ENCODE peak calls at places on chromosome 11, in ten cellular contexts. H is ovary, K is tibial nerve, S is K562, V is transverse colon, Y is stomach, N is suprapubic skin, U is A549, X is sigmoid colon, Z is H1. E is an unnamed sample.

GRCh38 chr11:87463486-87464102 is 425.9 kb downstream of the TMEM135 start:
- DNase-seq in H (no peak), K (no peak), S (peak; percentile 32), V (no peak), Y (no peak), N (no peak), U (peak; percentile 51), X (no peak), Z (no peak), E (no peak)

GRCh38 chr11:66421492-66422205 is 814 bp downstream of the NPAS4 start:
- DNase-seq in H (peak; percentile 97), K (peak; percentile 96), S (peak; percentile 86), V (peak; percentile 92), Y (peak; percentile 94), N (peak; percentile 94), U (peak; percentile 84), X (peak; percentile 96), Z (peak; percentile 85), E (peak; percentile 92)

GRCh38 chr11:19283998-19284397 is 43.3 kb upstream of the E2F8 start:
- DNase-seq in H (no peak), K (no peak), S (no peak), V (no peak), Y (no peak), N (no peak), U (no peak), X (no peak), Z (no peak), E (no peak)

GRCh38 chr11:47607380-47607779 is 13.2 kb upstream of the C1QTNF4 start:
- DNase-seq in H (no peak), K (peak; percentile 44), S (no peak), V (no peak), Y (no peak), N (peak; percentile 80), U (no peak), X (no peak), Z (no peak), E (no peak)

GRCh38 chr11:66547662-66548009 is 933 bp downstream of the ACTN3 start:
- DNase-seq in H (no peak), K (no peak), S (no peak), V (no peak), Y (no peak), N (no peak), U (no peak), X (no peak), Z (no peak), E (no peak)

GRCh38 chr11:36478700-36479329 is 31.3 kb downstream of the TRAF6 start:
- DNase-seq in H (no peak), K (peak; percentile 36), S (no peak), V (peak; percentile 30), Y (no peak), N (no peak), U (peak; percentile 60), X (no peak), Z (no peak), E (no peak)

GRCh38 chr11:43845816-43846215 is 34.8 kb upstream of the ALKBH3 start:
- DNase-seq in H (no peak), K (no peak), S (no peak), V (no peak), Y (no peak), N (no peak), U (no peak), X (no peak), Z (no peak), E (no peak)

GRCh38 chr11:9158898-9159391 is 67.5 kb upstream of the SCUBE2 start:
- DNase-seq in H (no peak), K (no peak), S (no peak), V (no peak), Y (no peak), N (no peak), U (no peak), X (no peak), Z (no peak), E (no peak)

GRCh38 chr11:11937957-11938356 is 70.5 kb downstream of the DKK3 start:
- DNase-seq in H (no peak), K (no peak), S (no peak), V (no peak), Y (no peak), N (no peak), U (peak; percentile 26), X (no peak), Z (no peak), E (no peak)

GRCh38 chr11:8928981-8929615 is 3.6 kb downstream of the C11orf16 start:
- DNase-seq in H (no peak), K (no peak), S (no peak), V (no peak), Y (no peak), N (no peak), U (no peak), X (no peak), Z (no peak), E (no peak)

GRCh38 chr11:128735935-128736610 is 42.2 kb downstream of the FLI1 start:
- DNase-seq in H (no peak), K (no peak), S (no peak), V (no peak), Y (no peak), N (no peak), U (no peak), X (no peak), Z (no peak), E (no peak)

GRCh38 chr11:43556269-43556668 is 124.3 kb upstream of the HSD17B12 start:
- DNase-seq in H (no peak), K (no peak), S (no peak), V (no peak), Y (no peak), N (no peak), U (no peak), X (no peak), Z (no peak), E (no peak)

GRCh38 chr11:62832346-62833234 is at the start of gene TEX54:
- DNase-seq in H (peak; percentile 58), K (no peak), S (no peak), V (peak; percentile 43), Y (peak; percentile 32), N (peak; percentile 80), U (no peak), X (peak; percentile 75), Z (no peak), E (peak; percentile 31)

GRCh38 chr11:113934797-113935196 is 30.2 kb downstream of the HTR3B start:
- DNase-seq in H (no peak), K (no peak), S (no peak), V (no peak), Y (no peak), N (no peak), U (no peak), X (no peak), Z (no peak), E (no peak)

GRCh38 chr11:124535552-124536232 is 7.8 kb downstream of the OR8B12 start:
- DNase-seq in H (no peak), K (no peak), S (no peak), V (no peak), Y (no peak), N (no peak), U (peak; percentile 11), X (no peak), Z (no peak), E (no peak)

GRCh38 chr11:45079567-45079942 is 66.9 kb upstream of the PRDM11 start:
- DNase-seq in H (no peak), K (no peak), S (no peak), V (no peak), Y (no peak), N (no peak), U (no peak), X (no peak), Z (no peak), E (no peak)

GRCh38 chr11:8234425-8234821 is 29.3 kb downstream of the LMO1 start:
- DNase-seq in H (no peak), K (no peak), S (no peak), V (no peak), Y (no peak), N (no peak), U (peak; percentile 76), X (no peak), Z (no peak), E (no peak)

DNA sequence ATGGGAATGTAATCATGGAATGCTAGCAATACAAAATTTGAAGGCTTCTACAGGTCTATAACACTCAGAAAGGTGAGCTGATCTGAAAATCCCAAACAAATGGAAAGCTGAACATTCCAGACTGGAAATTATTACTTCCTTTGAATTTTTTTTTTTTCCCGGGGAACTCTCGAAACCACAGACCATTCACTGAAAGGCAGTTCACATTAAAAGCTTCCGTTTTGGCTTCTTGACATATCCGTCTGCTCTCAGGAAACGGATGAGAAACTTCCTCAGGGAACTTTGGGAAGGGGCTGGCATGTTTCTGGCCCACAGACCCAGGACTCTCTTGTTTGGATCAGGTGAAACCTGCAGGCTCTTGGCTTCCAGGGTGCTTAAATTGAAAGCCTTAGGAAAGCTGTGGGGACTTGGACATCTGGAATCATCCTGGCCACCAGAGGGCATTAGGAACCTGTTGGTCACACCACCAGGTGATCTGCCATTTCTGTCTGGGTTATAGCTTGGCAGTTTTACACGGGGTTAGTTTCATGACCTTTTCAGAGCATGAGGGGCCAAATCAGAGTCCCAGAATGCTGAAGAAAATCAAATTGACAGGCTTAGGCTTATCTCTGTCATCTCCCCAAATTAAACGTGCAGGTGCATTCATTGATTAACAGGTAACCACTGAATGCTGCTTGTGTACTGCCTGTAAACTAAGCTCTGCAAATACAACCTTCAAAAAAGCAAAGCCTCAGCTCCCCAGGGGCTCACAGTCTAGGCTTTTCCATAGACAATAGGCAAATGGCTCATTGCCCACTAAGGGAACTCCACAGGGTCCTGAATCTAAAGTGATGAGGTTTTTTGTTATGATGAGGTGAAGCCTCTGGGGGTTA is 22.7 kb upstream of the GRAMD1B start:
- DNase-seq in H (peak; percentile 74), K (peak; percentile 41), S (peak; percentile 29), V (peak; percentile 79), Y (peak; percentile 73), N (no peak), U (peak; percentile 82), X (no peak), Z (peak; percentile 56), E (no peak)
- TF ChIP-seq EP300 in H (no peak), K (no peak), S (no peak), V (no peak), Y (no peak), N (no peak), U (no peak), X (no peak), Z (peak; percentile 3), E (no peak)

GRCh38 chr11:93051181-93051580 is 81.7 kb downstream of the MTNR1B start:
- DNase-seq in H (no peak), K (no peak), S (no peak), V (no peak), Y (no peak), N (no peak), U (no peak), X (no peak), Z (no peak), E (no peak)
- TF ChIP-seq POLR2A in H (no peak), K (no peak), S (no peak), V (no peak), Y (no peak), N (no peak), U (no peak), X (no peak), Z (no peak), E (no peak)

GRCh38 chr11:13216019-13217006 is 61.3 kb upstream of the BMAL1 start:
- DNase-seq in H (no peak), K (no peak), S (no peak), V (no peak), Y (no peak), N (no peak), U (peak; percentile 90), X (no peak), Z (no peak), E (peak; percentile 75)
- TF ChIP-seq EP300 in H (no peak), K (no peak), S (no peak), V (no peak), Y (no peak), N (no peak), U (no peak), X (no peak), Z (no peak), E (no peak)

DNA sequence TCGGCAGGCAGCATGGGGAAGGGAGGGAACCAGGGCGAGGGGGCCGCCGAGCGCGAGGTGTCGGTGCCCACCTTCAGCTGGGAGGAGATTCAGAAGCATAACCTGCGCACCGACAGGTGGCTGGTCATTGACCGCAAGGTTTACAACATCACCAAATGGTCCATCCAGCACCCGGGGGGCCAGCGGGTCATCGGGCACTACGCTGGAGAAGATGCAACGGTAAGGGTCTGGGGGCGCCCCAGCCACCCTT is 204 bp downstream of the FADS2 start:
- DNase-seq in H (no peak), K (no peak), S (no peak), V (no peak), Y (no peak), N (no peak), U (no peak), X (no peak), Z (no peak), E (no peak)
- TF ChIP-seq POLR2A in H (no peak), K (no peak), S (no peak), V (no peak), Y (no peak), N (no peak), U (no peak), X (no peak), Z (no peak), E (no peak)